ENCODE peak calls at places on chromosomes 5 and 9, in nine cellular contexts. One of them, this sample, is unnamed.

GRCh38 chr9:76646249-76646648 is 118.0 kb upstream of the PCA3 start:
- DNase-seq in HCT116: no peak
- DNase-seq in AG09309: no peak
- DNase-seq in neural progenitor cell: no peak
- DNase-seq in endothelial cell: no peak
- DNase-seq in activated CD8-positive, alpha-beta T cell treated with anti-CD3 and anti-CD28 coated beads for 36 hours: no peak
- DNase-seq in cardiac muscle cell: no peak
- DNase-seq in pancreas: no peak
- DNase-seq in epithelial cell of proximal tubule: no peak
- DNase-seq in this sample: peak

GRCh38 chr5:88675159-88675757 is 207.7 kb downstream of the MEF2C start:
- DNase-seq in HCT116: no peak
- DNase-seq in AG09309: no peak
- DNase-seq in neural progenitor cell: no peak
- DNase-seq in endothelial cell: no peak
- DNase-seq in activated CD8-positive, alpha-beta T cell treated with anti-CD3 and anti-CD28 coated beads for 36 hours: no peak
- DNase-seq in cardiac muscle cell: no peak
- DNase-seq in pancreas: no peak
- DNase-seq in epithelial cell of proximal tubule: no peak
- DNase-seq in this sample: no peak

GRCh38 chr5:60993425-60993824 is 48.4 kb downstream of the NDUFAF2 start:
- DNase-seq in HCT116: peak
- DNase-seq in AG09309: no peak
- DNase-seq in neural progenitor cell: no peak
- DNase-seq in endothelial cell: no peak
- DNase-seq in activated CD8-positive, alpha-beta T cell treated with anti-CD3 and anti-CD28 coated beads for 36 hours: peak
- DNase-seq in cardiac muscle cell: no peak
- DNase-seq in pancreas: no peak
- DNase-seq in epithelial cell of proximal tubule: no peak
- DNase-seq in this sample: no peak

GRCh38 chr9:27181381-27181780 is 72.4 kb downstream of the TEK start:
- DNase-seq in HCT116: no peak
- DNase-seq in AG09309: no peak
- DNase-seq in neural progenitor cell: no peak
- DNase-seq in endothelial cell: no peak
- DNase-seq in activated CD8-positive, alpha-beta T cell treated with anti-CD3 and anti-CD28 coated beads for 36 hours: no peak
- DNase-seq in cardiac muscle cell: no peak
- DNase-seq in pancreas: no peak
- DNase-seq in epithelial cell of proximal tubule: no peak
- DNase-seq in this sample: peak

GRCh38 chr5:169805527-169805934 is 168.5 kb downstream of the DOCK2 start:
- DNase-seq in HCT116: no peak
- DNase-seq in AG09309: no peak
- DNase-seq in neural progenitor cell: peak
- DNase-seq in endothelial cell: no peak
- DNase-seq in activated CD8-positive, alpha-beta T cell treated with anti-CD3 and anti-CD28 coated beads for 36 hours: peak
- DNase-seq in cardiac muscle cell: no peak
- DNase-seq in pancreas: no peak
- DNase-seq in epithelial cell of proximal tubule: no peak
- DNase-seq in this sample: peak

GRCh38 chr5:172451771-172452197 is 2.5 kb downstream of the SH3PXD2B start:
- DNase-seq in HCT116: no peak
- DNase-seq in AG09309: peak
- DNase-seq in neural progenitor cell: no peak
- DNase-seq in endothelial cell: no peak
- DNase-seq in activated CD8-positive, alpha-beta T cell treated with anti-CD3 and anti-CD28 coated beads for 36 hours: no peak
- DNase-seq in cardiac muscle cell: no peak
- DNase-seq in pancreas: no peak
- DNase-seq in epithelial cell of proximal tubule: peak
- DNase-seq in this sample: peak

GRCh38 chr9:130606887-130607582 is 27.7 kb downstream of the FUBP3 start:
- DNase-seq in HCT116: no peak
- DNase-seq in AG09309: no peak
- DNase-seq in neural progenitor cell: no peak
- DNase-seq in endothelial cell: no peak
- DNase-seq in activated CD8-positive, alpha-beta T cell treated with anti-CD3 and anti-CD28 coated beads for 36 hours: no peak
- DNase-seq in cardiac muscle cell: no peak
- DNase-seq in pancreas: no peak
- DNase-seq in epithelial cell of proximal tubule: no peak
- DNase-seq in this sample: peak

GRCh38 chr9:22307013-22307711 is 139.5 kb upstream of the DMRTA1 start:
- DNase-seq in HCT116: peak
- DNase-seq in AG09309: peak
- DNase-seq in neural progenitor cell: peak
- DNase-seq in endothelial cell: peak
- DNase-seq in activated CD8-positive, alpha-beta T cell treated with anti-CD3 and anti-CD28 coated beads for 36 hours: peak
- DNase-seq in cardiac muscle cell: peak
- DNase-seq in pancreas: no peak
- DNase-seq in epithelial cell of proximal tubule: peak
- DNase-seq in this sample: peak

GRCh38 chr5:123217183-123217582 is 128.1 kb downstream of the PRDM6 start:
- DNase-seq in HCT116: no peak
- DNase-seq in AG09309: no peak
- DNase-seq in neural progenitor cell: no peak
- DNase-seq in endothelial cell: no peak
- DNase-seq in activated CD8-positive, alpha-beta T cell treated with anti-CD3 and anti-CD28 coated beads for 36 hours: no peak
- DNase-seq in cardiac muscle cell: no peak
- DNase-seq in pancreas: no peak
- DNase-seq in epithelial cell of proximal tubule: no peak
- DNase-seq in this sample: no peak

GRCh38 chr9:106921341-106921899 is 58.5 kb downstream of the ZNF462 start:
- DNase-seq in HCT116: peak
- DNase-seq in AG09309: peak
- DNase-seq in neural progenitor cell: peak
- DNase-seq in endothelial cell: no peak
- DNase-seq in activated CD8-positive, alpha-beta T cell treated with anti-CD3 and anti-CD28 coated beads for 36 hours: peak
- DNase-seq in cardiac muscle cell: peak
- DNase-seq in pancreas: no peak
- DNase-seq in epithelial cell of proximal tubule: no peak
- DNase-seq in this sample: peak

GRCh38 chr5:108641596-108641995 is 106.1 kb upstream of the FER start:
- DNase-seq in HCT116: no peak
- DNase-seq in AG09309: no peak
- DNase-seq in neural progenitor cell: no peak
- DNase-seq in endothelial cell: no peak
- DNase-seq in activated CD8-positive, alpha-beta T cell treated with anti-CD3 and anti-CD28 coated beads for 36 hours: no peak
- DNase-seq in cardiac muscle cell: peak
- DNase-seq in pancreas: no peak
- DNase-seq in epithelial cell of proximal tubule: no peak
- DNase-seq in this sample: no peak

GRCh38 chr5:149127394-149127955 is 13.8 kb upstream of the ABLIM3 start:
- DNase-seq in HCT116: no peak
- DNase-seq in AG09309: no peak
- DNase-seq in neural progenitor cell: no peak
- DNase-seq in endothelial cell: no peak
- DNase-seq in activated CD8-positive, alpha-beta T cell treated with anti-CD3 and anti-CD28 coated beads for 36 hours: no peak
- DNase-seq in cardiac muscle cell: no peak
- DNase-seq in pancreas: no peak
- DNase-seq in epithelial cell of proximal tubule: no peak
- DNase-seq in this sample: no peak

GRCh38 chr5:180283026-180283615 is 8.8 kb downstream of the MAPK9 start:
- DNase-seq in HCT116: no peak
- DNase-seq in AG09309: no peak
- DNase-seq in neural progenitor cell: no peak
- DNase-seq in endothelial cell: no peak
- DNase-seq in activated CD8-positive, alpha-beta T cell treated with anti-CD3 and anti-CD28 coated beads for 36 hours: no peak
- DNase-seq in cardiac muscle cell: no peak
- DNase-seq in pancreas: no peak
- DNase-seq in epithelial cell of proximal tubule: no peak
- DNase-seq in this sample: peak

GRCh38 chr5:164345173-164345572 is 839.8 kb downstream of the MAT2B start:
- DNase-seq in HCT116: no peak
- DNase-seq in AG09309: no peak
- DNase-seq in neural progenitor cell: peak
- DNase-seq in endothelial cell: no peak
- DNase-seq in activated CD8-positive, alpha-beta T cell treated with anti-CD3 and anti-CD28 coated beads for 36 hours: no peak
- DNase-seq in cardiac muscle cell: peak
- DNase-seq in pancreas: no peak
- DNase-seq in epithelial cell of proximal tubule: peak
- DNase-seq in this sample: peak

GRCh38 chr9:36118201-36118600 is 18.3 kb upstream of the GLIPR2 start:
- DNase-seq in HCT116: no peak
- DNase-seq in AG09309: no peak
- DNase-seq in neural progenitor cell: no peak
- DNase-seq in endothelial cell: no peak
- DNase-seq in activated CD8-positive, alpha-beta T cell treated with anti-CD3 and anti-CD28 coated beads for 36 hours: no peak
- DNase-seq in cardiac muscle cell: no peak
- DNase-seq in pancreas: no peak
- DNase-seq in epithelial cell of proximal tubule: no peak
- DNase-seq in this sample: no peak

GRCh38 chr5:56607551-56607950 is 207.8 kb upstream of the MAP3K1 start:
- DNase-seq in HCT116: no peak
- DNase-seq in AG09309: no peak
- DNase-seq in neural progenitor cell: no peak
- DNase-seq in endothelial cell: no peak
- DNase-seq in activated CD8-positive, alpha-beta T cell treated with anti-CD3 and anti-CD28 coated beads for 36 hours: no peak
- DNase-seq in cardiac muscle cell: no peak
- DNase-seq in pancreas: no peak
- DNase-seq in epithelial cell of proximal tubule: no peak
- DNase-seq in this sample: no peak

GRCh38 chr5:132815454-132815853 is 2.4 kb downstream of the SOWAHA start:
- DNase-seq in HCT116: no peak
- DNase-seq in AG09309: no peak
- DNase-seq in neural progenitor cell: no peak
- DNase-seq in endothelial cell: no peak
- DNase-seq in activated CD8-positive, alpha-beta T cell treated with anti-CD3 and anti-CD28 coated beads for 36 hours: no peak
- DNase-seq in cardiac muscle cell: no peak
- DNase-seq in pancreas: no peak
- DNase-seq in epithelial cell of proximal tubule: no peak
- DNase-seq in this sample: peak

GRCh38 chr9:69122391-69123141 is 51.5 kb upstream of the TJP2 start:
- DNase-seq in HCT116: peak
- DNase-seq in AG09309: no peak
- DNase-seq in neural progenitor cell: peak
- DNase-seq in endothelial cell: no peak
- DNase-seq in activated CD8-positive, alpha-beta T cell treated with anti-CD3 and anti-CD28 coated beads for 36 hours: no peak
- DNase-seq in cardiac muscle cell: peak
- DNase-seq in pancreas: no peak
- DNase-seq in epithelial cell of proximal tubule: peak
- DNase-seq in this sample: peak

GRCh38 chr9:128001411-128002298 is 20.9 kb upstream of the EEIG1 start:
- DNase-seq in HCT116: no peak
- DNase-seq in AG09309: peak
- DNase-seq in neural progenitor cell: peak
- DNase-seq in endothelial cell: no peak
- DNase-seq in activated CD8-positive, alpha-beta T cell treated with anti-CD3 and anti-CD28 coated beads for 36 hours: no peak
- DNase-seq in cardiac muscle cell: peak
- DNase-seq in pancreas: no peak
- DNase-seq in epithelial cell of proximal tubule: no peak
- DNase-seq in this sample: peak
- TF ChIP-seq CTCF in HCT116: no peak
- TF ChIP-seq CTCF in AG09309: no peak
- TF ChIP-seq CTCF in neural progenitor cell: no peak
- TF ChIP-seq CTCF in endothelial cell: no peak
- TF ChIP-seq CTCF in activated CD8-positive, alpha-beta T cell treated with anti-CD3 and anti-CD28 coated beads for 36 hours: no peak
- TF ChIP-seq CTCF in cardiac muscle cell: no peak
- TF ChIP-seq CTCF in pancreas: no peak
- TF ChIP-seq CTCF in epithelial cell of proximal tubule: no peak
- TF ChIP-seq CTCF in this sample: no peak

DNA sequence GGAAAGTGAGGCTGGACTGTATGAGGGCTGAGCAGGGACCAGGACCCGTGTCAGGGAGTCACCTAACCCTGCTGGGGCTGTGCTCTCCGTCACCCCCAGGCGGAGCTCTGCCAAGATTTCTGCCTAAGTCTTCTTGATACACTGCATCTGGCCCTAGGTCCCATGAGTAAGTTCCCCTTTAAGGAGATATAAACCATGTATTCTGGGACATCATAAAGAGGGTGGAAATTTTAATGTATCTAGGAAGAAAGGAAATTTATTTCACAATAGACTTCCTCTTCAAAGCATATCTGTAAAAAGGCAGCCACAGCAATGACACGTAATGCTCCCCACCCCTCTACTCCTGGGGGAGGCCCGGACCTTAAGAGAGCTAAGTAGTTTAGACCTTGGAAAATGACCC is 183.4 kb downstream of the FBXL7 start:
- DNase-seq in HCT116: no peak
- DNase-seq in AG09309: no peak
- DNase-seq in neural progenitor cell: peak
- DNase-seq in endothelial cell: peak
- DNase-seq in activated CD8-positive, alpha-beta T cell treated with anti-CD3 and anti-CD28 coated beads for 36 hours: no peak
- DNase-seq in cardiac muscle cell: peak
- DNase-seq in pancreas: no peak
- DNase-seq in epithelial cell of proximal tubule: no peak
- DNase-seq in this sample: no peak
- TF ChIP-seq CTCF in HCT116: no peak
- TF ChIP-seq CTCF in AG09309: no peak
- TF ChIP-seq CTCF in neural progenitor cell: peak
- TF ChIP-seq CTCF in endothelial cell: peak
- TF ChIP-seq CTCF in activated CD8-positive, alpha-beta T cell treated with anti-CD3 and anti-CD28 coated beads for 36 hours: no peak
- TF ChIP-seq CTCF in cardiac muscle cell: peak
- TF ChIP-seq CTCF in pancreas: no peak
- TF ChIP-seq CTCF in epithelial cell of proximal tubule: peak
- TF ChIP-seq CTCF in this sample: no peak

GRCh38 chr9:72871685-72872084 is 81.2 kb downstream of the ALDH1A1 start:
- DNase-seq in HCT116: peak
- DNase-seq in AG09309: no peak
- DNase-seq in neural progenitor cell: peak
- DNase-seq in endothelial cell: no peak
- DNase-seq in activated CD8-positive, alpha-beta T cell treated with anti-CD3 and anti-CD28 coated beads for 36 hours: no peak
- DNase-seq in cardiac muscle cell: no peak
- DNase-seq in pancreas: no peak
- DNase-seq in epithelial cell of proximal tubule: no peak
- DNase-seq in this sample: peak
- TF ChIP-seq CTCF in HCT116: peak
- TF ChIP-seq CTCF in AG09309: peak
- TF ChIP-seq CTCF in neural progenitor cell: peak
- TF ChIP-seq CTCF in endothelial cell: peak
- TF ChIP-seq CTCF in activated CD8-positive, alpha-beta T cell treated with anti-CD3 and anti-CD28 coated beads for 36 hours: no peak
- TF ChIP-seq CTCF in cardiac muscle cell: peak
- TF ChIP-seq CTCF in pancreas: peak
- TF ChIP-seq CTCF in epithelial cell of proximal tubule: peak
- TF ChIP-seq CTCF in this sample: peak

DNA sequence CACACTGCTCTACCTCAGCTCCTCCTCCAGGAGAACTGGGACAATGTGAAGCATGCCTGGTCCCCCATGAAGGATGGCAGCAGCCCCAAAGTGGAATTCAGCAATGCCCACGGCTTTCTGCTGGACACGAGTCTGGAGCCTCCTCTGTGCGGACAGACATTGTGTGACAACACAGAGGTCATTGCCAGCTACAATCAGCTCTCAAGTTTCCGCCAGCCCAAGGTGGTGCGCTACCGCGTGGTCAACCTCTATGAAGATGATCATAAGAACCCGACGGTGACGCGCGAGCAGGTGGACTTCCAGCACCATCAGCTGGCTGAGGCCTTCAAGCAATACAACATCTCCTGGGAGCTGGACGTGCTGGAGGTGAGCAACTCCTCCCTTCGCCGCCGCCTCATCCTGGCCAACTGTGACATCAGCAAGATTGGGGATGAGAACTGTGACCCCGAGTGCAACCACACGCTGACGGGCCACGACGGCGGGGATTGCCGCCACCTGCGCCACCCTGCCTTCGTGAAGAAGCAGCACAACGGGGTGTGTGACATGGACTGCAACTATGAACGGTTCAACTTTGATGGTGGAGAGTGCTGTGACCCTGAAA is 34.1 kb downstream of the PAPPA start:
- DNase-seq in HCT116: no peak
- DNase-seq in AG09309: no peak
- DNase-seq in neural progenitor cell: no peak
- DNase-seq in endothelial cell: no peak
- DNase-seq in activated CD8-positive, alpha-beta T cell treated with anti-CD3 and anti-CD28 coated beads for 36 hours: no peak
- DNase-seq in cardiac muscle cell: no peak
- DNase-seq in pancreas: peak
- DNase-seq in epithelial cell of proximal tubule: no peak
- DNase-seq in this sample: no peak
- TF ChIP-seq CTCF in HCT116: no peak
- TF ChIP-seq CTCF in AG09309: no peak
- TF ChIP-seq CTCF in neural progenitor cell: no peak
- TF ChIP-seq CTCF in endothelial cell: no peak
- TF ChIP-seq CTCF in activated CD8-positive, alpha-beta T cell treated with anti-CD3 and anti-CD28 coated beads for 36 hours: no peak
- TF ChIP-seq CTCF in cardiac muscle cell: no peak
- TF ChIP-seq CTCF in pancreas: no peak
- TF ChIP-seq CTCF in epithelial cell of proximal tubule: no peak
- TF ChIP-seq CTCF in this sample: no peak